ENCODE peak calls at places on chromosomes 7 and 10, in four cellular contexts. M is pancreas; E is SK-N-SH; Y is CD8-positive, alpha-beta T cell. Q is an unnamed sample.

GRCh38 chr10:32112055-32112454 is 55.8 kb upstream of the KIF5B start:
- DNase-seq in E (no peak), Y (no peak), M (no peak), Q (no peak)

GRCh38 chr10:63414481-63415260 is 51.1 kb downstream of the JMJD1C start:
- DNase-seq in Y (no peak), E (no peak), M (no peak), Q (no peak)

GRCh38 chr10:15703167-15703880 is 16.4 kb downstream of the ITGA8 start:
- DNase-seq in Y (no peak), E (no peak), M (no peak), Q (no peak)

GRCh38 chr10:121662945-121663917 is 65.0 kb upstream of the FGFR2 start:
- DNase-seq in M (no peak), Y (no peak), E (peak), Q (no peak)

GRCh38 chr10:37225163-37225562 is 99.8 kb downstream of the ANKRD30A start:
- DNase-seq in E (no peak), M (no peak), Y (no peak), Q (no peak)

GRCh38 chr10:122077311-122077875 is 88.4 kb downstream of the TACC2 start:
- DNase-seq in M (no peak), Y (no peak), E (no peak), Q (no peak)

GRCh38 chr10:110811791-110812581 is 59.7 kb upstream of the PDCD4 start:
- DNase-seq in Y (no peak), E (no peak), M (no peak), Q (no peak)

GRCh38 chr7:19117870-19118608 is 603 bp upstream of the TWIST1 start:
- DNase-seq in Y (no peak), E (peak), M (peak), Q (no peak)

GRCh38 chr10:118754132-118754555 is 626 bp downstream of the CACUL1 start:
- DNase-seq in E (peak), M (peak), Y (no peak), Q (peak)

GRCh38 chr7:105830405-105831218 is 45.8 kb downstream of the ATXN7L1 start:
- DNase-seq in Y (no peak), E (peak), M (no peak), Q (no peak)

GRCh38 chr10:11517150-11517549 is 94.3 kb downstream of the USP6NL start:
- DNase-seq in Y (no peak), M (no peak), E (no peak), Q (no peak)

GRCh38 chr10:11861341-11861740 is 38.2 kb downstream of the PROSER2 start:
- DNase-seq in E (no peak), Y (no peak), M (no peak), Q (no peak)

GRCh38 chr10:117140525-117140902 is 2.4 kb upstream of the VAX1 start:
- DNase-seq in E (no peak), M (no peak), Y (no peak), Q (no peak)

GRCh38 chr7:14381306-14381705 is 391.8 kb upstream of the ETV1 start:
- DNase-seq in E (no peak), Y (no peak), M (no peak), Q (no peak)

GRCh38 chr7:94276797-94277196 is 117.9 kb upstream of the COL1A2 start:
- DNase-seq in E (peak), M (no peak), Y (no peak), Q (no peak)

GRCh38 chr7:91311844-91312243 is 47.6 kb downstream of the FZD1 start:
- DNase-seq in M (no peak), E (no peak), Y (no peak), Q (no peak)

GRCh38 chr7:2517004-2517403 is 2.6 kb upstream of the LFNG start:
- DNase-seq in E (no peak), M (no peak), Y (no peak), Q (no peak)

GRCh38 chr7:125934539-125934938 is 1004.9 kb upstream of the POT1 start:
- DNase-seq in E (no peak), Y (no peak), M (no peak), Q (no peak)

GRCh38 chr7:12949060-12950045 is 261.9 kb downstream of the ARL4A start:
- DNase-seq in M (no peak), Y (no peak), E (no peak), Q (no peak)

GRCh38 chr7:130421685-130422084 is 19.1 kb downstream of the CEP41 start:
- DNase-seq in E (no peak), Y (no peak), M (no peak), Q (no peak)

GRCh38 chr7:50505553-50505952 is 55.4 kb upstream of the FIGNL1 start:
- DNase-seq in M (no peak), E (no peak), Y (no peak), Q (no peak)

GRCh38 chr7:1849351-1849951 is 179.4 kb downstream of the ELFN1 start:
- DNase-seq in Y (no peak), E (no peak), M (peak), Q (peak)

GRCh38 chr7:107996072-107996824 is 6.7 kb downstream of the LAMB1 start:
- DNase-seq in Y (no peak), M (no peak), E (peak), Q (no peak)

GRCh38 chr7:45718464-45719330 is 144.5 kb downstream of the ADCY1 start:
- DNase-seq in E (no peak), M (peak), Y (no peak), Q (no peak)

GRCh38 chr10:20935926-20936325 is 38.8 kb upstream of the NEBL start:
- DNase-seq in Y (no peak), E (no peak), M (no peak), Q (no peak)

GRCh38 chr7:142925413-142925812 is 8.1 kb downstream of the TRPV5 start:
- DNase-seq in Y (no peak), E (no peak), M (no peak), Q (no peak)

GRCh38 chr7:30764030-30764991 is 6.9 kb upstream of the MINDY4 start:
- DNase-seq in M (no peak), E (no peak), Y (no peak), Q (no peak)

DNA sequence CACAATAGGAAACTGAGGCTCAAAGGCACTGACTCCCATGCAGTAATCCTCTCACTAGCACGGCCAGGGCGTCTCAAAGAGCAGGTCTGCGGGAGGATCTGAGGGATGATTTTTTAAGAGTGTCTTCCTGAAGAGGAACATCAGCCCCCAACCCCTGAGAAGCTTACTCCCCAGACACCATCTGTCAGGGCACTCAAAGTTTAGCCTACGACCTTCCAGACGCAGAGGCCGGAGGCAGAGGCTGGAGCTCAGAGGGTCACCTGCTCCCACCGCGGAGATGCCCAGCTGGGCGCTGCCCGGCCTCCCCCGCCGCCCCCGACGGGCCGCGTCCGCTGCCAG is 1.7 kb downstream of the ZNF777 start:
- DNase-seq in M (no peak), E (no peak), Y (no peak), Q (no peak)
- H3K27ac ChIP-seq in M (no peak), E (no peak), Y (no peak), Q (no peak)

DNA sequence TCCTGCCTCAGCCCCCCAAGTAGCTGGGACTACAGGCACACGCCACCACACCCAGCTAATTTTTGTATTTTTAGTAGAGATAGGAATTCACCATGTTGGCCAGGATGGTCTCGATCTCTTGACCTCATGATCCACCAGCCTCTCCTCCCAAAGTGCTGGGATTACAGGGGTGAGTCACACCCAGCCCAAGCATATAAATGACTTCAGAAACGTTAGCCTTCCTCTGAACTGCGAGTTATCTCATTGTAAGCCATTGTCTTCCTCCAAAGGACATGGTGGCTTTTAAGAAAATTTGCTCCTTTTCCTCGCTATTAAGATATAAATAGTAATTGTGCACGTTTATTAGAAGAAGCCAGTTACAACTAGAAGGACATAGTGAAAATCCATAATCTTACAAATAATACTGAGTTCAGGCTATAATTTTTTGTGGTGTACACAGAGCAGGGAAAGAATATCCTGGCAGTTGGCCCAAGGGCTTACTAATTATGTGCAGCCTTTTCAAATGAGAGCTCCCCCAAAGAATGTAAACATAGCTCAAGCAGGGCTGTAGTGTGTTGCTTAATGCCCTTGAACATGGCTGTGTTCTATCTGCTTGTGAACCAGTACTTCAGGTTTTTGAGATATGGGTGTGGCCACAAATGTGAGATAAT is 495.8 kb downstream of the PARD3 start:
- DNase-seq in Y (no peak), E (peak), M (no peak), Q (no peak)
- H3K27ac ChIP-seq in Y (no peak), E (peak), M (peak), Q (peak)

DNA sequence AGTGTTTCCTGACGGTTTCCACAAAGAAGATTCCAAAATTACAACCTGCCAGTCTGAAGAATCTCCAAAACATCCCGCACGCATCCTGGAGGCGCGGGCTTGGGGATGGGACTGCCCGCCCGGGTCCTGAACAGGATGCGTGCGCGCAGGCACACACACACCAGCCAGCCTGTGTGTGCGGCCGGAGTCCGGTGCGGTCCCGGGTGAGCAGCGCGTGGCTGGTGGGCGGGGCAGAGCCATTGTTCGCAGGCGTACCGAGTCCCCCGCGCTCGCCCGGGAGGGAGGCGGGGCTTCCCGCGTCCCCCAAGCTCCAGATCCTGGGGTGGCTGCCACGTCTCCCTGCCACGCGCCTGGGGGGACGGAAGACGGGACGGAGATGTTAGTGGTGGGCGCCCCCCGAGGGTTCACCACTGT is 675 bp upstream of the SCD start:
- DNase-seq in E (peak), Y (peak), M (peak), Q (peak)
- H3K27ac ChIP-seq in E (peak), Y (no peak), M (peak), Q (peak)

GRCh38 chr10:103942866-103943265 is 24.1 kb upstream of the SLK start:
- DNase-seq in Y (no peak), M (no peak), E (no peak), Q (no peak)

GRCh38 chr10:103939498-103939897 is 21.5 kb upstream of the STN1 start:
- DNase-seq in Y (no peak), M (no peak), E (no peak), Q (no peak)

GRCh38 chr10:103947799-103948198 is 19.1 kb upstream of the SLK start:
- DNase-seq in M (no peak), Y (no peak), E (no peak), Q (no peak)

GRCh38 chr10:103936022-103936421 is 18.0 kb upstream of the STN1 start:
- DNase-seq in E (peak), M (no peak), Y (no peak), Q (no peak)

GRCh38 chr10:103941801-103942200 is 23.8 kb upstream of the STN1 start:
- DNase-seq in M (no peak), E (no peak), Y (no peak), Q (no peak)
- H3K27ac ChIP-seq in M (no peak), E (no peak), Y (no peak), Q (no peak)

GRCh38 chr10:28586176-28586575 is 53.3 kb downstream of the WAC start:
- DNase-seq in E (no peak), Y (no peak), M (no peak), Q (no peak)
- H3K27ac ChIP-seq in E (no peak), Y (no peak), M (no peak), Q (no peak)

DNA sequence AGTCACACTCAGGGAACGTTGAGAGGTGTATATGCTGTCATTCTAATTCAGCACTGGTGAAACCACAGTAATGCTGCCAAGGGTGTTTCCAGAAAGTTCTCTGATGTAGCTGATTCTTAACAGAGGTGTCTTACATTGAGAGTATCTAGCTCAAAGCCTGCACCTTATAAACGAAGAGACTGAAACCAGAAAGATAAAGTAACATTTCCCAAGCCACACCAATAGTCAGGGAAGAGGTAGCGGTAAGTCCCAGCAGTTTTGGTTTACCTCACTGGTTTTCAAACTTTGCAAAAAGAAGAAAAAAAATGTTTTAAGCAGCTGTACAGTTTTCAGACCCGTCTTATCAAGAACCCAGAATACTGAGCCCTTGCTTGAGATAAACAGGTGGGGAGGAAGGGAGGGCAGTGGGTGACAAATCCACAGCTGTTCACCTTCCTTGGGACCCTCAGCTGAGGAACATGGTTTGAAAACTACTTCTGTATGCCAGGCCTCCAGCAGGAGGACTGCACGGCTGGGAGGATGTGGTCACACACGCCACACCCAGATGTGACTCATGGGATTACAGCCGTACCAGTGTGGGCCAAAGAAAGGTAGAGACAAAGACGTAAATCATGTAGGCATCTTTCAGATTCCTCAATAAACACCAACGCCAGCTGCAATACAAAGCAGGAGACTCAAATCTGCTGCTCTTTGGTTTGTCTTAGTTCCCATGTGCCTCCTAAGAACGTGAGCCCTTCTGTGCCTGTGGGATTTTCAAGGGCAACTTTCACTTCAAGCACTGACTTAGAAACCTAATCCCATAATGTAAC is 64.0 kb upstream of the GSDME start:
- DNase-seq in M (no peak), Y (peak), E (no peak), Q (peak)
- H3K27ac ChIP-seq in M (peak), Y (peak), E (peak), Q (peak)

GRCh38 chr7:28958946-28959417 is 852 bp upstream of the TRIL start:
- DNase-seq in M (no peak), Y (no peak), E (no peak), Q (no peak)
- H3K27ac ChIP-seq in M (no peak), Y (no peak), E (peak), Q (peak)

GRCh38 chr10:69863580-69863979 is 61.9 kb downstream of the COL13A1 start:
- DNase-seq in Y (no peak), E (no peak), M (no peak), Q (no peak)
- H3K27ac ChIP-seq in Y (no peak), E (no peak), M (no peak), Q (no peak)